ENCODE peak calls at places on chromosomes 16 and 17, in eight cellular contexts. G is cardiac muscle cell, R is AG04450, X is colonic mucosa, A is GM23248, J is aorta, L is bronchial epithelial cell, M is GM12864. S is an unnamed sample.

GRCh38 chr16:67154578-67155304 is 3.9 kb upstream of the B3GNT9 start:
- DNase-seq in G (peak; percentile 26), R (no peak), X (no peak), A (no peak), J (peak; percentile 43), L (no peak), M (no peak), S (no peak)

GRCh38 chr17:47792979-47793378 is 28.6 kb downstream of the OSBPL7 start:
- DNase-seq in G (no peak), R (no peak), X (no peak), A (no peak), J (no peak), L (no peak), M (no peak), S (no peak)

GRCh38 chr17:34797724-34798123 is 163.5 kb downstream of the CCT6B start:
- DNase-seq in G (peak; percentile 88), R (no peak), X (no peak), A (peak; percentile 47), J (no peak), L (no peak), M (no peak), S (no peak)

GRCh38 chr17:45220079-45220478 is 1.6 kb upstream of the FMNL1 start:
- DNase-seq in G (no peak), R (no peak), X (no peak), A (no peak), J (no peak), L (no peak), M (no peak), S (no peak)

GRCh38 chr16:66269631-66270332 is 96.7 kb upstream of the CDH5 start:
- DNase-seq in G (no peak), R (no peak), X (no peak), A (no peak), J (no peak), L (no peak), M (no peak), S (no peak)

GRCh38 chr17:63843387-63844292 is 1.2 kb upstream of the SMARCD2 start:
- DNase-seq in G (no peak), R (peak; percentile 44), X (no peak), A (peak; percentile 85), J (peak; percentile 81), L (no peak), M (peak; percentile 79), S (no peak)

GRCh38 chr17:66625321-66625767 is 209.6 kb upstream of the CACNG5 start:
- DNase-seq in G (no peak), R (no peak), X (no peak), A (peak; percentile 44), J (no peak), L (peak; percentile 52), M (no peak), S (no peak)

GRCh38 chr17:3928394-3928793 is 12.1 kb upstream of the P2RX1 start:
- DNase-seq in G (no peak), R (no peak), X (no peak), A (no peak), J (no peak), L (no peak), M (no peak), S (no peak)

GRCh38 chr16:51487880-51488279 is 336.8 kb upstream of the SALL1 start:
- DNase-seq in G (no peak), R (no peak), X (no peak), A (no peak), J (no peak), L (no peak), M (no peak), S (no peak)

GRCh38 chr16:50266337-50267091 is at the start of gene ADCY7:
- DNase-seq in G (peak; percentile 48), R (peak; percentile 34), X (peak; percentile 84), A (peak; percentile 93), J (peak; percentile 89), L (peak; percentile 69), M (no peak), S (peak; percentile 66)

GRCh38 chr16:6023449-6023848 is 925.9 kb upstream of the EEF2KMT start:
- DNase-seq in G (no peak), R (no peak), X (no peak), A (no peak), J (no peak), L (no peak), M (no peak), S (no peak)

GRCh38 chr16:67277294-67277998 is 1.9 kb upstream of the PLEKHG4 start:
- DNase-seq in G (no peak), R (peak; percentile 96), X (peak; percentile 36), A (peak; percentile 100), J (peak; percentile 90), L (peak; percentile 95), M (no peak), S (peak; percentile 99)

GRCh38 chr17:1647802-1648581 is 1.7 kb downstream of the RILP start:
- DNase-seq in G (peak; percentile 49), R (no peak), X (no peak), A (peak; percentile 49), J (no peak), L (peak; percentile 12), M (no peak), S (no peak)

GRCh38 chr16:7369181-7369580 is 36.5 kb downstream of the RBFOX1 start:
- DNase-seq in G (no peak), R (no peak), X (no peak), A (no peak), J (no peak), L (no peak), M (no peak), S (no peak)

DNA sequence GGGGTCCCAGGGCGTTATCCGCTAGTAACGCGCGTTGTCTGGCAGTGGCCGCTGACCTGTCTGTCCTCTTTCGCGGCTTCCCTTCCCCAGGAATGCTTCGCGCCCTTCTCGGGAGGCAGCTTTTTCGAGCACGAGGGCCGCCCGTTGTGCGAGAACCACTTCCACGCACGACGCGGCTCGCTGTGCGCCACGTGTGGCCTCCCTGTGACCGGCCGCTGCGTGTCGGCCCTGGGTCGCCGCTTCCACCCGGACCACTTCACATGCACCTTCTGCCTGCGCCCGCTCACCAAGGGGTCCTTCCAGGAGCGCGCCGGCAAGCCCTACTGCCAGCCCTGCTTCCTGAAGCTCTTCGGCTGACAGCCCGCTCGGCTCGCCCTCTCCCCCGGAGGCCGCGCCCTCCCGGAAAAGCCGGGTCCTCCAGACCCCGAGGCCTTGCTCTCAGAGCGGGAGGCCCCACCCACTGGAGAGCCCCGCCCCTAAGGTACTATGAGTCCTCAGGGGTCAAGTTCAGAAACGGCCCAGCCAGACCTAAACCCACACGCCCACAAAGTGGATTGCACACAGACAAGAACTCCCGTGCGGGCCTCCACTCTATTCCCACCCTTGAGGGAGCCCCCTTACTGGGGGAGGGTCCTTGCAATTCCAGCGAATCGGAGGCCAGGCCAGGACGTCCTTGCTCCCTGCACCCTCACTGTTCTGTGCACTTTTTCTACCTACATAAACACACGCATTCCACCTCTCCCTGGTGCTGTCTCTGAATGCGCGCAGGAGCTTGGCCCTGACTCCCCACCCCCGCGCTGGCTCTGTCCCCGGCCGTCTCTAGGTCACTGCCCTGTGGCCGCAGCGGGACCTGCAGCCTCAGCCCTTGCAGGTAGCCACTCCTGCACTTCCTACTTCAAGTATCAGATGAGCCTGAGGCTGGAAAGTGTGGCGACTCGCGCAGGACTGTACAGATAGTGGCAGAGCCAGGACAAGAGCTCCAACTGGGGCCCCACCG is 5.4 kb upstream of the SLC5A2 start:
- DNase-seq in G (peak; percentile 85), R (no peak), X (peak; percentile 92), A (no peak), J (no peak), L (no peak), M (no peak), S (no peak)
- H3K4me3 ChIP-seq in G (peak overlapping the region; percentile 24), R (no peak overlapping the region), X (peak overlapping the region; percentile 44), A (no peak overlapping the region), J (no peak overlapping the region), L (no peak overlapping the region), M (peak overlapping the region; percentile 66), S (no peak overlapping the region)

DNA sequence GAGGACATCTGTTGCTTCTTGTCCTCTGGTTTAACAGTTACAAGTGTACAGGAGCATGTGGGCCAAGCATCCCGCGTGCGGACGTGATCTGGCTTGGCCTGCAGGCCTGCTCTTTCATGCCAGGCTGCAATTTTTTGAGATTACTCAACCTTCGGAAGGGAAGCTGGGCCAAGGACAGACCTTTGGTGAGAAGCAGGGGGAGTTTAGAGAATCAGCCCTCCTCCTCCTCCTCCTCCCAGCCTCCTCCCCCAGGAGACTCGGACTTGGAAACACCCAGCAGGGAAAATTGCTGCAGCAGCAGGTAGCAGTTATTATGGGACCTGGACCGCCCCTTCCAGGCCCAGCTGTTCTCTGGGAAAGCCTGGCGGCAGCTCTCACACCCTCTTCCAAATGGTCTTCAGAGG is 5.1 kb upstream of the KLHL36 start:
- DNase-seq in G (no peak), R (peak; percentile 71), X (peak; percentile 50), A (peak; percentile 94), J (peak; percentile 89), L (peak; percentile 93), M (no peak), S (peak; percentile 72)
- H3K4me3 ChIP-seq in G (no peak overlapping the region), R (no peak overlapping the region), X (no peak overlapping the region), A (no peak overlapping the region), J (no peak overlapping the region), L (no peak overlapping the region), M (no peak overlapping the region), S (no peak overlapping the region)

GRCh38 chr17:38853292-38854219 is at the start of gene RPL23:
- DNase-seq in G (peak; percentile 98), R (peak; percentile 89), X (peak; percentile 95), A (peak; percentile 99), J (peak; percentile 97), L (peak; percentile 91), M (peak; percentile 94), S (peak; percentile 84)

GRCh38 chr17:38852771-38853291 is 690 bp downstream of the RPL23 start:
- DNase-seq in G (no peak), R (no peak), X (no peak), A (peak; percentile 54), J (no peak), L (no peak), M (no peak), S (no peak)

GRCh38 chr17:38850374-38850773 is 3.1 kb downstream of the RPL23 start:
- DNase-seq in G (no peak), R (no peak), X (no peak), A (no peak), J (no peak), L (no peak), M (no peak), S (no peak)

GRCh38 chr17:38848939-38849563 is 4.5 kb downstream of the RPL23 start:
- DNase-seq in G (no peak), R (no peak), X (no peak), A (no peak), J (no peak), L (no peak), M (no peak), S (no peak)

GRCh38 chr17:38851434-38851833 is 2.1 kb downstream of the RPL23 start:
- DNase-seq in G (no peak), R (no peak), X (no peak), A (peak; percentile 36), J (no peak), L (no peak), M (no peak), S (no peak)
- H3K4me3 ChIP-seq in G (peak overlapping the region; percentile 88), R (peak overlapping the region; percentile 91), X (peak overlapping the region; percentile 72), A (peak overlapping the region; percentile 98), J (no peak overlapping the region), L (peak overlapping the region; percentile 85), M (peak overlapping the region; percentile 76), S (peak overlapping the region; percentile 82)

DNA sequence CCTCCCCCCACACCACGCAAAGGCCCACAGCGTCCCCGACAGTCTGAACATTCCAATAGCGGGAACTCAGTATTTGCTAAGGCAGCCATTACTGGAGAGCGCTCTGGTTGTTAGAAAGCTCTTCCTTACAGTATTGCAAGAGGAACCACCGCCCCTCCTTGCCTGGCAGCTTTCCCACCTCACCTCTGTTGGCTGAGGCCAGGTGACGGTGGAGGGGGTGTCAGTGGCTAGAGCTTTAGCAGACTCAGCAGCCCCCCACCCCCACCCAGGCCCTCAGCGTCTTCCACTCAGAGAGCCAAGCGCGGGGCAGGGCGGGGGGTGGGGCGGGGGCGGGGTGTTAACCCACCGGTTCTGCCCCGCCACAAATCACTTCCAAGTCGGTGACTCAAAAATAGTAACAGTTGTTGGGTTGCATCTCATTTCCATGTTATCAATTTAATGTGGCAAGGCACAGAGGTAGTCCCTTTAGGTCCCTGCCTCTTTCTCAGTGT is 2.3 kb upstream of the PLEKHH3 start:
- DNase-seq in G (peak; percentile 78), R (no peak), X (peak; percentile 75), A (peak; percentile 70), J (no peak), L (peak; percentile 73), M (no peak), S (no peak)
- H3K4me3 ChIP-seq in G (peak overlapping the region; percentile 70), R (peak overlapping the region; percentile 20), X (peak overlapping the region; percentile 38), A (peak overlapping the region; percentile 72), J (no peak overlapping the region), L (peak overlapping the region; percentile 32), M (peak overlapping the region; percentile 79), S (peak overlapping the region; percentile 29)

S was measured in skeletal muscle cell.